ENCODE peak calls at places on chromosomes 1 and 21, in ten cellular contexts. V, Q, P, A, R, U, M, Z, J and O are unnamed samples.

GRCh38 chr1:910881-911721 is 12.6 kb upstream of the SAMD11 start:
- DNase-seq in P (no peak), A (peak; percentile 0), M (peak; percentile 13), U (peak; percentile 38), R (peak; percentile 85), Z (no peak), V (peak; percentile 53), Q (no peak), J (no peak), O (peak; percentile 87)

GRCh38 chr1:3494321-3495308 is 40.1 kb downstream of the ARHGEF16 start:
- DNase-seq in M (no peak), U (no peak), Q (peak; percentile 36), R (no peak), Z (no peak), J (no peak), A (no peak), P (no peak), V (no peak), O (no peak)

GRCh38 chr1:19705464-19705863 is 40.8 kb downstream of the HTR6 start:
- DNase-seq in M (peak; percentile 10), P (no peak), R (no peak), U (no peak), J (no peak), Q (no peak), V (no peak), A (no peak), Z (no peak), O (no peak)

GRCh38 chr1:221200464-221200863 is 321.2 kb downstream of the HLX start:
- DNase-seq in R (no peak), A (no peak), P (no peak), J (no peak), Q (no peak), M (no peak), V (no peak), Z (no peak), U (no peak), O (no peak)

GRCh38 chr1:159859757-159860156 is 2.7 kb downstream of the VSIG8 start:
- DNase-seq in P (no peak), R (no peak), V (no peak), A (no peak), M (no peak), Q (no peak), U (no peak), J (no peak), Z (no peak), O (no peak)

GRCh38 chr1:119372493-119373086 is 4.0 kb downstream of the HAO2 start:
- DNase-seq in V (no peak), U (peak; percentile 87), Z (peak; percentile 31), M (peak; percentile 37), P (peak; percentile 59), Q (no peak), J (peak; percentile 17), A (no peak), R (peak; percentile 6), O (peak; percentile 22)

GRCh38 chr1:156832434-156832833 is 15.8 kb upstream of the SH2D2A start:
- DNase-seq in U (peak; percentile 63), V (no peak), Q (no peak), A (no peak), M (peak; percentile 28), Z (no peak), P (no peak), J (no peak), R (no peak), O (no peak)

GRCh38 chr21:31372176-31372765 is 28.2 kb upstream of the TIAM1 start:
- DNase-seq in A (no peak), U (peak; percentile 18), M (no peak), V (no peak), J (no peak), Q (no peak), Z (no peak), P (no peak), R (no peak), O (peak; percentile 78)

GRCh38 chr1:201742476-201742875 is 86.5 kb upstream of the IPO9 start:
- DNase-seq in A (no peak), M (no peak), Q (no peak), V (no peak), U (no peak), P (no peak), R (no peak), J (no peak), Z (peak; percentile 40), O (peak; percentile 36)

GRCh38 chr1:90722874-90723273 is 5.8 kb upstream of the BARHL2 start:
- DNase-seq in A (no peak), M (no peak), R (no peak), P (no peak), J (no peak), Q (no peak), U (no peak), Z (no peak), V (peak; percentile 10), O (no peak)

GRCh38 chr21:20404915-20405314 is 593.3 kb upstream of the NCAM2 start:
- DNase-seq in P (peak; percentile 13), Q (no peak), M (no peak), U (peak; percentile 60), Z (no peak), R (no peak), V (no peak), J (no peak), A (no peak), O (no peak)

GRCh38 chr21:20570824-20571232 is 427.4 kb upstream of the NCAM2 start:
- DNase-seq in Q (no peak), M (no peak), P (no peak), U (peak; percentile 88), A (no peak), J (peak; percentile 68), V (no peak), Z (no peak), R (no peak), O (no peak)

GRCh38 chr1:209400351-209401220 is 182.9 kb upstream of the CAMK1G start:
- DNase-seq in Q (no peak), A (no peak), J (no peak), V (no peak), P (no peak), M (no peak), R (no peak), U (no peak), Z (no peak), O (no peak)

GRCh38 chr1:11979453-11979817 is 809 bp upstream of the MFN2 start:
- DNase-seq in P (no peak), M (no peak), Q (no peak), V (peak; percentile 17), J (no peak), U (no peak), A (no peak), Z (no peak), R (no peak), O (no peak)